ENCODE peak calls at places on chromosomes 3 and 15, in seven cellular contexts. K, Q, M, A, J, S and I are unnamed samples.

GRCh38 chr3:94043285-94043684 is 14.9 kb upstream of the STX19 start:
- DNase-seq in K (no peak), Q (no peak), M (no peak), A (no peak), J (no peak), S (no peak), I (no peak)

GRCh38 chr3:105747056-105747455 is 121.8 kb downstream of the CBLB start:
- DNase-seq in K (no peak), Q (no peak), M (no peak), A (peak; percentile 39), J (no peak), S (no peak), I (no peak)

GRCh38 chr3:138479355-138479964 is 45.0 kb downstream of the ESYT3 start:
- DNase-seq in K (peak; percentile 32), Q (no peak), M (no peak), A (peak; percentile 41), J (peak; percentile 7), S (no peak), I (no peak)

GRCh38 chr3:175948041-175948440 is 1088.9 kb downstream of the NAALADL2 start:
- DNase-seq in K (no peak), Q (no peak), M (no peak), A (no peak), J (no peak), S (no peak), I (no peak)

GRCh38 chr3:40925228-40925627 is 274.1 kb upstream of the CTNNB1 start:
- DNase-seq in K (no peak), Q (no peak), M (no peak), A (no peak), J (no peak), S (no peak), I (no peak)

GRCh38 chr15:86829251-86829650 is 749.6 kb downstream of the AGBL1 start:
- DNase-seq in K (no peak), Q (no peak), M (no peak), A (no peak), J (no peak), S (no peak), I (no peak)

GRCh38 chr15:37824717-37825382 is 109.6 kb upstream of the TMCO5A start:
- DNase-seq in K (no peak), Q (peak; percentile 80), M (no peak), A (peak; percentile 96), J (no peak), S (no peak), I (no peak)

GRCh38 chr3:195900426-195901355 is 7.7 kb downstream of the TNK2 start:
- DNase-seq in K (no peak), Q (no peak), M (no peak), A (peak; percentile 20), J (peak; percentile 43), S (no peak), I (no peak)

GRCh38 chr3:87997298-87997697 is 61.5 kb downstream of the CGGBP1 start:
- DNase-seq in K (no peak), Q (no peak), M (no peak), A (no peak), J (no peak), S (no peak), I (no peak)

GRCh38 chr15:57611938-57612337 is 20.2 kb downstream of the MYZAP start:
- DNase-seq in K (no peak), Q (no peak), M (no peak), A (peak; percentile 39), J (no peak), S (no peak), I (no peak)

GRCh38 chr3:148938931-148939330 is 52.4 kb upstream of the GYG1 start:
- DNase-seq in K (no peak), Q (no peak), M (no peak), A (no peak), J (no peak), S (no peak), I (no peak)

GRCh38 chr3:15796771-15797599 is 794 bp downstream of the ANKRD28 start:
- DNase-seq in K (no peak), Q (peak; percentile 34), M (no peak), A (peak; percentile 71), J (no peak), S (no peak), I (peak; percentile 60)